ENCODE peak calls at places on chromosomes 2 and 18, in ten cellular contexts. S, Q, M, L, D, O, H, A, W and J are unnamed samples. For H3K4me1, the result is how much of the 10 kb centered on the place peaks cover.

GRCh38 chr2:240507778-240508251 is 50.0 kb downstream of the ANKMY1 start:
- DNase-seq in S (no peak), Q (no peak), M (no peak), L (no peak), D (no peak), O (no peak), H (no peak), A (no peak), W (no peak), J (no peak)

GRCh38 chr2:27891063-27891819 is 712 bp downstream of the BABAM2 start:
- DNase-seq in S (peak), Q (peak), M (peak), L (peak), D (peak), O (peak), H (peak), A (peak), W (peak), J (peak)

GRCh38 chr2:5576015-5576414 is 116.2 kb upstream of the SOX11 start:
- DNase-seq in S (no peak), Q (no peak), M (no peak), L (no peak), D (no peak), O (no peak), H (no peak), A (no peak), W (no peak), J (no peak)

GRCh38 chr2:215983581-215984351 is 29.6 kb downstream of the MREG start:
- DNase-seq in S (no peak), Q (no peak), M (no peak), L (no peak), D (no peak), O (no peak), H (no peak), A (no peak), W (no peak), J (no peak)

GRCh38 chr18:26383454-26384270 is 157.4 kb downstream of the TAF4B start:
- DNase-seq in S (no peak), Q (no peak), M (peak), L (no peak), D (no peak), O (no peak), H (no peak), A (peak), W (no peak), J (no peak)

GRCh38 chr2:120251077-120251476 is 1.6 kb upstream of the RALB start:
- DNase-seq in S (no peak), Q (no peak), M (no peak), L (no peak), D (no peak), O (no peak), H (no peak), A (no peak), W (no peak), J (no peak)

GRCh38 chr2:174328309-174329156 is 6.2 kb upstream of the SP9 start:
- DNase-seq in S (no peak), Q (no peak), M (no peak), L (no peak), D (no peak), O (no peak), H (no peak), A (no peak), W (no peak), J (no peak)

GRCh38 chr2:189676471-189676870 is 2.0 kb downstream of the ANKAR start:
- DNase-seq in S (no peak), Q (no peak), M (no peak), L (no peak), D (no peak), O (no peak), H (no peak), A (no peak), W (no peak), J (no peak)

GRCh38 chr2:142190805-142191204 is 60.0 kb upstream of the LRP1B start:
- DNase-seq in S (no peak), Q (no peak), M (no peak), L (peak), D (no peak), O (no peak), H (no peak), A (no peak), W (no peak), J (no peak)

GRCh38 chr2:238573065-238573778 is 146.5 kb downstream of the ASB1 start:
- DNase-seq in S (peak), Q (no peak), M (peak), L (peak), D (no peak), O (no peak), H (peak), A (peak), W (no peak), J (no peak)

GRCh38 chr2:241249654-241250053 is 61.2 kb downstream of the ANO7 start:
- DNase-seq in S (no peak), Q (no peak), M (no peak), L (no peak), D (no peak), O (no peak), H (no peak), A (no peak), W (no peak), J (no peak)

GRCh38 chr2:101893676-101894381 is 97.9 kb upstream of the IL1R2 start:
- DNase-seq in S (no peak), Q (no peak), M (no peak), L (no peak), D (no peak), O (no peak), H (no peak), A (no peak), W (no peak), J (no peak)

GRCh38 chr2:8304821-8305766 is 376.8 kb upstream of the ID2 start:
- DNase-seq in S (peak), Q (no peak), M (no peak), L (no peak), D (no peak), O (no peak), H (no peak), A (no peak), W (no peak), J (peak)

GRCh38 chr2:110785439-110785838 is 53.1 kb downstream of the ACOXL start:
- DNase-seq in S (no peak), Q (no peak), M (no peak), L (no peak), D (no peak), O (no peak), H (no peak), A (no peak), W (no peak), J (no peak)

GRCh38 chr2:26455037-26455800 is 22.7 kb downstream of the OTOF start:
- DNase-seq in S (no peak), Q (no peak), M (no peak), L (no peak), D (no peak), O (no peak), H (no peak), A (no peak), W (no peak), J (peak)

GRCh38 chr2:7363906-7364305 is 446.7 kb downstream of the RNF144A start:
- DNase-seq in S (no peak), Q (no peak), M (no peak), L (no peak), D (no peak), O (no peak), H (no peak), A (no peak), W (no peak), J (no peak)

GRCh38 chr2:148860037-148860436 is 15.0 kb upstream of the KIF5C start:
- DNase-seq in S (no peak), Q (no peak), M (no peak), L (no peak), D (no peak), O (no peak), H (no peak), A (no peak), W (no peak), J (no peak)

GRCh38 chr2:226446406-226447001 is 353.1 kb downstream of the IRS1 start:
- DNase-seq in S (no peak), Q (no peak), M (no peak), L (no peak), D (no peak), O (no peak), H (no peak), A (no peak), W (no peak), J (no peak)

GRCh38 chr2:84640386-84640785 is 124.1 kb downstream of the DNAH6 start:
- DNase-seq in S (no peak), Q (no peak), M (no peak), L (no peak), D (no peak), O (no peak), H (no peak), A (no peak), W (no peak), J (no peak)

GRCh38 chr2:43387092-43388062 is 161.0 kb upstream of the ZFP36L2 start:
- DNase-seq in S (no peak), Q (no peak), M (no peak), L (no peak), D (no peak), O (no peak), H (no peak), A (no peak), W (no peak), J (no peak)

DNA sequence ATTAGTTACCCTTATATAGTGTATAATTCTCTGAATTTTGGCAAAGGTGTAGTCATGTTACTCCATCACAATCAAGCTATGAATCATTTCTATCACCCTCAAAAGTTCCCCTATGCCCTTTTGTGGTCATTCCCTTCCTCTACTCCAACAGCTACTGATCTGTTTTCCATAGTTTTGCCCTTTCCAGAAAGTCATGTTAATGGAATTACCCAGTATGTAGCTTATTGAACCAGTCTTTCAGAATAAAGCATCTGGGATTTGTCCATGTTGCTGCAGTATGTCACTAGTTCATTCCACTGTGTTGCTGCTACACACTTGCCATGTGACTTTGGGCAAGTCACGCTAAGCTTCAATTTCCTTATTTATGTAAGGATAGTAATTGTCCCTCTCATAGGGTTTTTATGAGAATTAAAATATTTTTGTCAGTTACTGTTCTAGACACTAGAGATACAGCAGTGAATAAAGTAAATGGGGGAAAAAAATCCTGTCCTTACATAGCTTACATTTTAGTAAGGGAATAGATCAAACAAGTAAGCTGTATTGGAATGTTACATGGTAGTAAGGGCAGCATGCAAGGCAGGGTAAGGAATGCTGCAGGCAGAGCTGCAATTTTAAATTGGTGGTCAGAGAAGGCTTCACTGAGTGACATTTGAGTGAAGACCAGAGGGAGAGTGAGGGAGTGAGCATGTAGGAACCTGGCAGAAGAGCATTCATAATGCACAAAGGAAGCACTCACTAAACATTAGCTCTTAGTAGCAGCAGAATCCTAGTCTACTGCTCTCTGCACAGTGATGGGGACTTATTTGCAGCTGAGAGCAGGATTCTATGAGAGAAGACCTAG is 80.3 kb upstream of the TSPYL6 start:
- DNase-seq in S (no peak), Q (no peak), M (no peak), L (no peak), D (no peak), O (no peak), H (no peak), A (no peak), W (no peak), J (no peak)
- H3K27ac ChIP-seq in S (peak), Q (no peak), M (no peak), L (no peak), D (no peak), O (peak), H (no peak), A (no peak), W (no peak), J (no peak)

DNA sequence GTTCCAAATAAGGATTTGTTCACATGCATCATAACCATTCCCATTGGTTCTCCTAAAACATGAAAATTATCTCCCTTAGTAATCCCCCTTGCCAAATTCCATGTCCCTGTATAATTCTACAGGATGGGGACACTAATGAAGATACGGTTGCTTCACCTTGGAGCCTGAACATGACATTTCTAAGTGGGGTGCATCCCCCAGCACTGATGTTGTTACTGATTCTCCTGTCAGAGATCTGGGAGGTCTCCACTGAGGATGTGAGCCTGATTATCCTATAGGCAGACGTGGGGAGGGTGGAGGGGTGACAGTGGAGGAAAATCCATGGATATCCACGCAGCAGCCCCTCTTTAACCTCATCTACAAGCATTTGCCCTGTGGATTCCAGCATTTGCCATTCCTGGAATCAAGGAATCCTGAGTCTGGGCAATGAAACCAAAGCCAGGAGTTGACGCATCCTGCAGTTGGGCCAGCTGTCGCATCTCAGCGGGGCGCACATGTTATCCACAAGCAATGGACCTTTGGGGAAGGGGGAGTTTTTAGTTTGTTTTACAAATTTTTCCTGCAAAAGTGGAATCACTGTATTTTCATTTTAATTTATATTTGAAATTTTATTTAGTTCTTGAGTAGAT is 57.3 kb downstream of the HK2 start:
- DNase-seq in S (no peak), Q (no peak), M (no peak), L (no peak), D (no peak), O (no peak), H (no peak), A (no peak), W (no peak), J (no peak)
- H3K4me1 ChIP-seq in S (under half), Q (under half), M (under half), L (under half), D (under half), O (under half), H (under half), A (under half), W (under half), J (under half)

GRCh38 chr2:98559581-98559980 is 48.7 kb downstream of the COA5 start:
- DNase-seq in S (no peak), Q (no peak), M (no peak), L (no peak), D (no peak), O (no peak), H (no peak), A (no peak), W (no peak), J (no peak)
- H3K27ac ChIP-seq in S (peak), Q (no peak), M (no peak), L (no peak), D (no peak), O (peak), H (no peak), A (peak), W (no peak), J (no peak)

GRCh38 chr2:234672498-234673150 is 175.7 kb upstream of the ARL4C start:
- DNase-seq in S (no peak), Q (no peak), M (no peak), L (no peak), D (no peak), O (no peak), H (no peak), A (no peak), W (no peak), J (no peak)

GRCh38 chr2:234670052-234670451 is 173.2 kb upstream of the ARL4C start:
- DNase-seq in S (no peak), Q (no peak), M (no peak), L (peak), D (no peak), O (no peak), H (no peak), A (no peak), W (no peak), J (no peak)

GRCh38 chr2:234671716-234672115 is 174.8 kb upstream of the ARL4C start:
- DNase-seq in S (no peak), Q (no peak), M (no peak), L (no peak), D (no peak), O (no peak), H (peak), A (no peak), W (no peak), J (no peak)

GRCh38 chr2:234670804-234671203 is 173.9 kb upstream of the ARL4C start:
- DNase-seq in S (no peak), Q (no peak), M (no peak), L (no peak), D (no peak), O (no peak), H (no peak), A (no peak), W (no peak), J (no peak)

GRCh38 chr2:234671231-234671630 is 174.3 kb upstream of the ARL4C start:
- DNase-seq in S (no peak), Q (no peak), M (no peak), L (no peak), D (no peak), O (no peak), H (no peak), A (no peak), W (no peak), J (no peak)
- H3K4me1 ChIP-seq in S (under half), Q (under half), M (under half), L (under half), D (under half), O (under half), H (under half), A (under half), W (under half), J (under half)

GRCh38 chr2:23592898-23593297 is 207.9 kb downstream of the KLHL29 start:
- DNase-seq in S (no peak), Q (no peak), M (no peak), L (no peak), D (no peak), O (no peak), H (no peak), A (no peak), W (no peak), J (peak)

GRCh38 chr2:23589739-23590138 is 204.8 kb downstream of the KLHL29 start:
- DNase-seq in S (peak), Q (no peak), M (no peak), L (no peak), D (no peak), O (no peak), H (no peak), A (no peak), W (no peak), J (no peak)

GRCh38 chr2:23590227-23590869 is 205.4 kb downstream of the KLHL29 start:
- DNase-seq in S (no peak), Q (no peak), M (no peak), L (no peak), D (no peak), O (no peak), H (no peak), A (no peak), W (no peak), J (no peak)

GRCh38 chr2:23592061-23592685 is 207.2 kb downstream of the KLHL29 start:
- DNase-seq in S (no peak), Q (no peak), M (no peak), L (no peak), D (no peak), O (no peak), H (no peak), A (no peak), W (no peak), J (no peak)

GRCh38 chr2:23591111-23591510 is 206.1 kb downstream of the KLHL29 start:
- DNase-seq in S (peak), Q (no peak), M (no peak), L (no peak), D (no peak), O (no peak), H (no peak), A (no peak), W (no peak), J (peak)
- H3K27ac ChIP-seq in S (peak), Q (no peak), M (no peak), L (no peak), D (no peak), O (no peak), H (no peak), A (no peak), W (peak), J (no peak)